ENCODE peak calls at places on chromosome 18, in nine cellular contexts. One of them, this sample, is unnamed. For H3K27me3, the result is how much of the 10 kb centered on the place peaks cover.

GRCh38 chr18:4987452-4988405 is 209.3 kb downstream of the AKAIN1 start:
- DNase-seq in CD8-positive, alpha-beta T cell: no peak
- DNase-seq in Peyer's patch: no peak
- DNase-seq in K562: no peak
- DNase-seq in heart right ventricle: no peak
- DNase-seq in GM23338: peak
- DNase-seq in adrenal gland: no peak
- DNase-seq in neural progenitor cell: peak
- DNase-seq in DND-41: no peak
- DNase-seq in this sample: no peak

GRCh38 chr18:25360301-25360899 is 8.4 kb upstream of the ZNF521 start:
- DNase-seq in CD8-positive, alpha-beta T cell: no peak
- DNase-seq in Peyer's patch: no peak
- DNase-seq in K562: no peak
- DNase-seq in heart right ventricle: no peak
- DNase-seq in GM23338: no peak
- DNase-seq in adrenal gland: no peak
- DNase-seq in neural progenitor cell: no peak
- DNase-seq in DND-41: no peak
- DNase-seq in this sample: no peak

GRCh38 chr18:23864620-23865019 is 149.9 kb upstream of the TTC39C start:
- DNase-seq in CD8-positive, alpha-beta T cell: peak
- DNase-seq in Peyer's patch: peak
- DNase-seq in K562: no peak
- DNase-seq in heart right ventricle: no peak
- DNase-seq in GM23338: no peak
- DNase-seq in adrenal gland: no peak
- DNase-seq in neural progenitor cell: no peak
- DNase-seq in DND-41: peak
- DNase-seq in this sample: no peak

GRCh38 chr18:80119111-80119510 is 10.0 kb downstream of the ADNP2 start:
- DNase-seq in CD8-positive, alpha-beta T cell: no peak
- DNase-seq in Peyer's patch: no peak
- DNase-seq in K562: no peak
- DNase-seq in heart right ventricle: no peak
- DNase-seq in GM23338: peak
- DNase-seq in adrenal gland: no peak
- DNase-seq in neural progenitor cell: peak
- DNase-seq in DND-41: no peak
- DNase-seq in this sample: no peak

GRCh38 chr18:40079786-40080185 is 1875.2 kb upstream of the PIK3C3 start:
- DNase-seq in CD8-positive, alpha-beta T cell: no peak
- DNase-seq in Peyer's patch: no peak
- DNase-seq in K562: no peak
- DNase-seq in heart right ventricle: no peak
- DNase-seq in GM23338: no peak
- DNase-seq in adrenal gland: no peak
- DNase-seq in neural progenitor cell: peak
- DNase-seq in DND-41: no peak
- DNase-seq in this sample: no peak

GRCh38 chr18:39513187-39513586 is 1947.6 kb upstream of the CELF4 start:
- DNase-seq in CD8-positive, alpha-beta T cell: no peak
- DNase-seq in Peyer's patch: no peak
- DNase-seq in K562: no peak
- DNase-seq in heart right ventricle: no peak
- DNase-seq in GM23338: no peak
- DNase-seq in adrenal gland: no peak
- DNase-seq in neural progenitor cell: no peak
- DNase-seq in DND-41: no peak
- DNase-seq in this sample: no peak

GRCh38 chr18:79733996-79734770 is 54.6 kb downstream of the CTDP1 start:
- DNase-seq in CD8-positive, alpha-beta T cell: no peak
- DNase-seq in Peyer's patch: no peak
- DNase-seq in K562: no peak
- DNase-seq in heart right ventricle: no peak
- DNase-seq in GM23338: no peak
- DNase-seq in adrenal gland: no peak
- DNase-seq in neural progenitor cell: no peak
- DNase-seq in DND-41: no peak
- DNase-seq in this sample: no peak

GRCh38 chr18:36899289-36899688 is 70.4 kb downstream of the KIAA1328 start:
- DNase-seq in CD8-positive, alpha-beta T cell: no peak
- DNase-seq in Peyer's patch: no peak
- DNase-seq in K562: peak
- DNase-seq in heart right ventricle: no peak
- DNase-seq in GM23338: peak
- DNase-seq in adrenal gland: no peak
- DNase-seq in neural progenitor cell: peak
- DNase-seq in DND-41: no peak
- DNase-seq in this sample: no peak

GRCh38 chr18:32771169-32771751 is 1.6 kb downstream of the KLHL14 start:
- DNase-seq in CD8-positive, alpha-beta T cell: no peak
- DNase-seq in Peyer's patch: peak
- DNase-seq in K562: no peak
- DNase-seq in heart right ventricle: no peak
- DNase-seq in GM23338: peak
- DNase-seq in adrenal gland: no peak
- DNase-seq in neural progenitor cell: peak
- DNase-seq in DND-41: no peak
- DNase-seq in this sample: no peak

GRCh38 chr18:48728204-48728833 is 189.5 kb downstream of the CTIF start:
- DNase-seq in CD8-positive, alpha-beta T cell: no peak
- DNase-seq in Peyer's patch: no peak
- DNase-seq in K562: no peak
- DNase-seq in heart right ventricle: no peak
- DNase-seq in GM23338: no peak
- DNase-seq in adrenal gland: no peak
- DNase-seq in neural progenitor cell: no peak
- DNase-seq in DND-41: no peak
- DNase-seq in this sample: no peak

GRCh38 chr18:48592540-48592939 is 53.7 kb downstream of the CTIF start:
- DNase-seq in CD8-positive, alpha-beta T cell: no peak
- DNase-seq in Peyer's patch: no peak
- DNase-seq in K562: peak
- DNase-seq in heart right ventricle: no peak
- DNase-seq in GM23338: no peak
- DNase-seq in adrenal gland: no peak
- DNase-seq in neural progenitor cell: peak
- DNase-seq in DND-41: no peak
- DNase-seq in this sample: no peak

GRCh38 chr18:37334494-37335125 is 231.0 kb downstream of the CELF4 start:
- DNase-seq in CD8-positive, alpha-beta T cell: no peak
- DNase-seq in Peyer's patch: no peak
- DNase-seq in K562: no peak
- DNase-seq in heart right ventricle: no peak
- DNase-seq in GM23338: no peak
- DNase-seq in adrenal gland: no peak
- DNase-seq in neural progenitor cell: peak
- DNase-seq in DND-41: no peak
- DNase-seq in this sample: no peak

GRCh38 chr18:28189400-28190239 is 12.7 kb upstream of the CDH2 start:
- DNase-seq in CD8-positive, alpha-beta T cell: no peak
- DNase-seq in Peyer's patch: no peak
- DNase-seq in K562: peak
- DNase-seq in heart right ventricle: no peak
- DNase-seq in GM23338: peak
- DNase-seq in adrenal gland: peak
- DNase-seq in neural progenitor cell: peak
- DNase-seq in DND-41: peak
- DNase-seq in this sample: peak

GRCh38 chr18:76452357-76452756 is 42.7 kb downstream of the ZNF516 start:
- DNase-seq in CD8-positive, alpha-beta T cell: no peak
- DNase-seq in Peyer's patch: no peak
- DNase-seq in K562: no peak
- DNase-seq in heart right ventricle: no peak
- DNase-seq in GM23338: peak
- DNase-seq in adrenal gland: no peak
- DNase-seq in neural progenitor cell: no peak
- DNase-seq in DND-41: no peak
- DNase-seq in this sample: no peak

GRCh38 chr18:7789853-7790552 is 222.9 kb downstream of the PTPRM start:
- DNase-seq in CD8-positive, alpha-beta T cell: no peak
- DNase-seq in Peyer's patch: no peak
- DNase-seq in K562: no peak
- DNase-seq in heart right ventricle: no peak
- DNase-seq in GM23338: peak
- DNase-seq in adrenal gland: no peak
- DNase-seq in neural progenitor cell: peak
- DNase-seq in DND-41: no peak
- DNase-seq in this sample: no peak
- TF ChIP-seq CTCF in CD8-positive, alpha-beta T cell: no peak
- TF ChIP-seq CTCF in Peyer's patch: peak
- TF ChIP-seq CTCF in K562: peak
- TF ChIP-seq CTCF in heart right ventricle: peak
- TF ChIP-seq CTCF in GM23338: peak
- TF ChIP-seq CTCF in adrenal gland: peak
- TF ChIP-seq CTCF in neural progenitor cell: peak
- TF ChIP-seq CTCF in DND-41: peak
- TF ChIP-seq CTCF in this sample: peak

DNA sequence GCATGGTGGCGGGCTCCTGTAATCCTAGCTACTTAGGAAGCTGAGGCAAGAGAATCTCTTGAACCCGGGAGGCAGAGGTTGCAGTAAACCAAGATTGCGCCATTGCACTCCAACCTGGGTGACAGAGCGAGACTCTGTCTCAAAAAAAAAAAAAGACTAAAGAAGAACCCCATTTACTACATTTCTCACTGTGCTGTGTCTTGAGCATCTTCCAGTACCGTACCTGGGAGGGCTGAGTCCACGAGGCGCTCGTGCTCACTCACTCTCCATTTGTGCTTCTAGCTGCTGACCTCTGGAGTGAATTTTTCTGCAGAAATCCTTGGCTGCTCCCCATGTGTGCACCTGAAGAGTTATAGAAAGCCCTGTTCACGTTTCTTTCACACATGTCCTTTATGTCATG is 204.8 kb downstream of the LDLRAD4 start:
- DNase-seq in CD8-positive, alpha-beta T cell: no peak
- DNase-seq in Peyer's patch: no peak
- DNase-seq in K562: no peak
- DNase-seq in heart right ventricle: no peak
- DNase-seq in GM23338: no peak
- DNase-seq in adrenal gland: no peak
- DNase-seq in neural progenitor cell: no peak
- DNase-seq in DND-41: no peak
- DNase-seq in this sample: no peak
- H3K27ac ChIP-seq in CD8-positive, alpha-beta T cell: no peak
- H3K27ac ChIP-seq in Peyer's patch: no peak
- H3K27ac ChIP-seq in K562: no peak
- H3K27ac ChIP-seq in heart right ventricle: no peak
- H3K27ac ChIP-seq in GM23338: no peak
- H3K27ac ChIP-seq in adrenal gland: no peak
- H3K27ac ChIP-seq in neural progenitor cell: no peak
- H3K27ac ChIP-seq in DND-41: no peak
- H3K27ac ChIP-seq in this sample: no peak

GRCh38 chr18:45841765-45842442 is 16.4 kb downstream of the SIGLEC15 start:
- DNase-seq in CD8-positive, alpha-beta T cell: no peak
- DNase-seq in Peyer's patch: no peak
- DNase-seq in K562: no peak
- DNase-seq in heart right ventricle: no peak
- DNase-seq in GM23338: no peak
- DNase-seq in adrenal gland: no peak
- DNase-seq in neural progenitor cell: no peak
- DNase-seq in DND-41: no peak
- DNase-seq in this sample: no peak

GRCh38 chr18:45838302-45839070 is 13.0 kb downstream of the SIGLEC15 start:
- DNase-seq in CD8-positive, alpha-beta T cell: no peak
- DNase-seq in Peyer's patch: no peak
- DNase-seq in K562: no peak
- DNase-seq in heart right ventricle: no peak
- DNase-seq in GM23338: no peak
- DNase-seq in adrenal gland: peak
- DNase-seq in neural progenitor cell: no peak
- DNase-seq in DND-41: no peak
- DNase-seq in this sample: no peak

GRCh38 chr18:45841060-45841764 is 15.7 kb downstream of the SIGLEC15 start:
- DNase-seq in CD8-positive, alpha-beta T cell: no peak
- DNase-seq in Peyer's patch: no peak
- DNase-seq in K562: no peak
- DNase-seq in heart right ventricle: no peak
- DNase-seq in GM23338: no peak
- DNase-seq in adrenal gland: no peak
- DNase-seq in neural progenitor cell: no peak
- DNase-seq in DND-41: no peak
- DNase-seq in this sample: no peak

GRCh38 chr18:45837283-45838070 is 12.0 kb downstream of the SIGLEC15 start:
- DNase-seq in CD8-positive, alpha-beta T cell: peak
- DNase-seq in Peyer's patch: no peak
- DNase-seq in K562: no peak
- DNase-seq in heart right ventricle: peak
- DNase-seq in GM23338: peak
- DNase-seq in adrenal gland: peak
- DNase-seq in neural progenitor cell: peak
- DNase-seq in DND-41: no peak
- DNase-seq in this sample: no peak

GRCh38 chr18:45839415-45840395 is 14.2 kb downstream of the SIGLEC15 start:
- DNase-seq in CD8-positive, alpha-beta T cell: no peak
- DNase-seq in Peyer's patch: no peak
- DNase-seq in K562: no peak
- DNase-seq in heart right ventricle: no peak
- DNase-seq in GM23338: peak
- DNase-seq in adrenal gland: peak
- DNase-seq in neural progenitor cell: peak
- DNase-seq in DND-41: no peak
- DNase-seq in this sample: peak
- H3K27me3 ChIP-seq in CD8-positive, alpha-beta T cell: under half
- H3K27me3 ChIP-seq in Peyer's patch: under half
- H3K27me3 ChIP-seq in K562: under half
- H3K27me3 ChIP-seq in heart right ventricle: under half
- H3K27me3 ChIP-seq in GM23338: under half
- H3K27me3 ChIP-seq in adrenal gland: under half
- H3K27me3 ChIP-seq in neural progenitor cell: under half
- H3K27me3 ChIP-seq in DND-41: under half
- H3K27me3 ChIP-seq in this sample: under half

GRCh38 chr18:75353357-75353756 is 74.1 kb downstream of the SMIM21 start:
- DNase-seq in CD8-positive, alpha-beta T cell: no peak
- DNase-seq in Peyer's patch: no peak
- DNase-seq in K562: no peak
- DNase-seq in heart right ventricle: no peak
- DNase-seq in GM23338: no peak
- DNase-seq in adrenal gland: no peak
- DNase-seq in neural progenitor cell: no peak
- DNase-seq in DND-41: no peak
- DNase-seq in this sample: no peak
- TF ChIP-seq CTCF in CD8-positive, alpha-beta T cell: no peak
- TF ChIP-seq CTCF in Peyer's patch: no peak
- TF ChIP-seq CTCF in K562: no peak
- TF ChIP-seq CTCF in heart right ventricle: no peak
- TF ChIP-seq CTCF in GM23338: no peak
- TF ChIP-seq CTCF in adrenal gland: no peak
- TF ChIP-seq CTCF in neural progenitor cell: no peak
- TF ChIP-seq CTCF in DND-41: no peak
- TF ChIP-seq CTCF in this sample: no peak